ENCODE peak calls at places on chromosomes 1 and 21, in six cellular contexts. I is AG09309, V is fibroblast of the aortic adventitia, K is brain microvascular endothelial cell, W is esophagus muscularis mucosa, D is thoracic aorta. C is an unnamed sample.

GRCh38 chr1:151723726-151724370 is 2.5 kb downstream of the RIIAD1 start:
- DNase-seq in I (no peak), V (no peak), K (no peak), W (no peak), D (no peak), C (no peak)

GRCh38 chr1:22503721-22504410 is 52.2 kb downstream of the ZBTB40 start:
- DNase-seq in I (peak; percentile 33), V (peak; percentile 27), K (no peak), W (no peak), D (no peak), C (no peak)

GRCh38 chr1:166947398-166948043 is 27.8 kb downstream of the ILDR2 start:
- DNase-seq in I (no peak), V (peak; percentile 35), K (peak; percentile 64), W (no peak), D (peak; percentile 7), C (peak; percentile 84)

GRCh38 chr1:66250075-66250474 is 283.9 kb upstream of the SGIP1 start:
- DNase-seq in I (no peak), V (no peak), K (no peak), W (no peak), D (no peak), C (no peak)

GRCh38 chr1:37902983-37903382 is 43.6 kb upstream of the MTF1 start:
- DNase-seq in I (no peak), V (no peak), K (no peak), W (no peak), D (no peak), C (no peak)

GRCh38 chr1:110155878-110156522 is 5.7 kb downstream of the SLC6A17 start:
- DNase-seq in I (no peak), V (peak; percentile 70), K (peak; percentile 64), W (no peak), D (no peak), C (peak; percentile 85)

GRCh38 chr1:236303675-236304074 is 21.9 kb upstream of the ERO1B start:
- DNase-seq in I (no peak), V (no peak), K (no peak), W (no peak), D (no peak), C (no peak)

GRCh38 chr1:112618114-112618720 is 724 bp downstream of the ST7L start:
- DNase-seq in I (no peak), V (peak; percentile 39), K (peak; percentile 34), W (no peak), D (no peak), C (no peak)

GRCh38 chr1:37951783-37952624 is 5.2 kb upstream of the INPP5B start:
- DNase-seq in I (no peak), V (no peak), K (no peak), W (no peak), D (no peak), C (no peak)

GRCh38 chr1:192170196-192170984 is 12.1 kb downstream of the RGS18 start:
- DNase-seq in I (no peak), V (no peak), K (no peak), W (no peak), D (no peak), C (no peak)

GRCh38 chr1:80893140-80893539 is 907.6 kb upstream of the ADGRL2 start:
- DNase-seq in I (no peak), V (peak; percentile 4), K (no peak), W (no peak), D (no peak), C (no peak)

GRCh38 chr1:114355240-114355639 is 155.8 kb downstream of the TRIM33 start:
- DNase-seq in I (no peak), V (no peak), K (no peak), W (no peak), D (no peak), C (no peak)

GRCh38 chr1:58975888-58976287 is 192.0 kb upstream of the JUN start:
- DNase-seq in I (no peak), V (no peak), K (no peak), W (no peak), D (no peak), C (no peak)

GRCh38 chr21:29947119-29947518 is 7.3 kb upstream of the GRIK1 start:
- DNase-seq in I (no peak), V (no peak), K (no peak), W (no peak), D (no peak), C (no peak)

GRCh38 chr1:29362764-29363163 is 126.4 kb downstream of the PTPRU start:
- DNase-seq in I (no peak), V (no peak), K (no peak), W (no peak), D (no peak), C (no peak)

GRCh38 chr1:76239470-76239918 is 164.9 kb downstream of the ST6GALNAC3 start:
- DNase-seq in I (no peak), V (no peak), K (no peak), W (no peak), D (no peak), C (no peak)

GRCh38 chr1:84117868-84118267 is 26.2 kb upstream of the PRKACB start:
- DNase-seq in I (peak; percentile 46), V (peak; percentile 78), K (peak; percentile 15), W (no peak), D (no peak), C (no peak)

GRCh38 chr1:5847013-5847654 is 145.1 kb downstream of the NPHP4 start:
- DNase-seq in I (no peak), V (peak; percentile 8), K (peak; percentile 7), W (no peak), D (no peak), C (no peak)

GRCh38 chr1:207822124-207822601 is 70.3 kb downstream of the CD46 start:
- DNase-seq in I (no peak), V (no peak), K (no peak), W (no peak), D (no peak), C (no peak)

GRCh38 chr1:185694081-185694480 is 40.1 kb upstream of the HMCN1 start:
- DNase-seq in I (no peak), V (no peak), K (peak; percentile 9), W (no peak), D (no peak), C (no peak)

GRCh38 chr1:2529776-2530500 is at the start of gene HES5:
- DNase-seq in I (no peak), V (no peak), K (no peak), W (no peak), D (no peak), C (no peak)

GRCh38 chr1:219876798-219877209 is 51.6 kb downstream of the SLC30A10 start:
- DNase-seq in I (no peak), V (peak; percentile 37), K (no peak), W (no peak), D (no peak), C (no peak)

GRCh38 chr1:58929667-58930325 is 145.9 kb upstream of the JUN start:
- DNase-seq in I (no peak), V (no peak), K (no peak), W (peak; percentile 57), D (no peak), C (no peak)

GRCh38 chr1:115211071-115211745 is 121.9 kb upstream of the TSPAN2 start:
- DNase-seq in I (no peak), V (peak; percentile 71), K (no peak), W (peak; percentile 60), D (no peak), C (no peak)

GRCh38 chr1:59128784-59129227 is 168.1 kb upstream of the FGGY start:
- DNase-seq in I (peak; percentile 40), V (peak; percentile 88), K (peak; percentile 33), W (peak; percentile 31), D (no peak), C (no peak)

GRCh38 chr1:6450005-6450450 is 15.9 kb downstream of the TNFRSF25 start:
- DNase-seq in I (no peak), V (no peak), K (no peak), W (no peak), D (no peak), C (no peak)

GRCh38 chr21:46431884-46432488 is 26.7 kb upstream of the DIP2A start:
- DNase-seq in I (no peak), V (no peak), K (no peak), W (no peak), D (no peak), C (no peak)

GRCh38 chr1:53766194-53766748 is 27.3 kb upstream of the GLIS1 start:
- DNase-seq in I (no peak), V (no peak), K (no peak), W (no peak), D (no peak), C (no peak)

GRCh38 chr1:162753001-162753658 is 37.4 kb upstream of the HSD17B7 start:
- DNase-seq in I (no peak), V (no peak), K (no peak), W (no peak), D (no peak), C (no peak)
- TF ChIP-seq CTCF in I (no peak), V (no peak), K (no peak), W (no peak), D (no peak), C (no peak)

DNA sequence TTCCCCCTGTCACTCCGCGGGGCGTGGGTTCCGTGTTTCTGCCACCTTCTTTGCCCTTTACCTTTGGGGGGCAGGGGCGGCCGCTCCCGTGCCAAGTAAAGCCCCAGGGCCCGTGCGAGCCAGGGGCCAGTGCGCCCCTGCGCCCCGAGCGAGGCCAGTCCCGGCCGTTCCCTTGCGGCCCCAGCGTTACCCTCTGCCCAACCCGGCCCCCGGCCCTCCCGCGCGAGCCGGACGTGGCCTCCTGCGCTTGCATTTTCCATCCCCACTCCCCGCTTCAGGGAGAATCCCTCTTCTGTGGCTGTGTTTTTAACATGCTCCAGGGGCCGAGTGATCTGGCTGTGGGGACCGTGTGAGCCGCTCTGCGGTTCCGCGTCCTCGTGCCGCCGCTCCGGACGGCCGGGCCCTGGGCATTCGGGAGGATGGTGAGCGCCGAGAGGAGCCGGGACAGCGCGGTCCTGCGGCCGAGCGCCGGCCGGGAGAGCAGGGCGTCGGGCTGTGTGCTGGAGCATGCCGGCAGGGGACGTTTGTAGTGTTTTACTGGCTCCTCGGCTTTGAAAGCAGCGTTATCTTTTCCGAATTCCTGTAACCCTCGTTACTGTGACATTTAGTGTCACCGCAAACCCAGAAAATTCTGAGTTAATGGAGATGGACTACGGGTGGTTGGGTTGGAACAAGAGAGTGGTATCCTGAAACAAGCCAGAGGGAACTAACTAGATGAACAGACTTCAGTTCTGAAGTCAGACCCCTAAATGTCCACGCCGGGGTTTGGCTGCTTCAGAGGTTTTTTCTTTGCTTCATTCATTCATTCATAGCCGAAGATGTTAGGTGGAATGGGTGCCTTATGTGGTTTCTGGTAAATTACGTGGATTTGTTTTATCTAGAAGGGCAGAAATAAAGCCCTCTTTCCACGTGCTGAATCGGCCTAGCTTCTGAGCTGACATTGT is 1.1 kb downstream of the GALNT2 start:
- DNase-seq in I (no peak), V (no peak), K (no peak), W (no peak), D (no peak), C (no peak)
- TF ChIP-seq CTCF in I (peak; percentile 13), V (peak; percentile 35), K (no peak), W (peak; percentile 6), D (peak; percentile 12), C (no peak)

DNA sequence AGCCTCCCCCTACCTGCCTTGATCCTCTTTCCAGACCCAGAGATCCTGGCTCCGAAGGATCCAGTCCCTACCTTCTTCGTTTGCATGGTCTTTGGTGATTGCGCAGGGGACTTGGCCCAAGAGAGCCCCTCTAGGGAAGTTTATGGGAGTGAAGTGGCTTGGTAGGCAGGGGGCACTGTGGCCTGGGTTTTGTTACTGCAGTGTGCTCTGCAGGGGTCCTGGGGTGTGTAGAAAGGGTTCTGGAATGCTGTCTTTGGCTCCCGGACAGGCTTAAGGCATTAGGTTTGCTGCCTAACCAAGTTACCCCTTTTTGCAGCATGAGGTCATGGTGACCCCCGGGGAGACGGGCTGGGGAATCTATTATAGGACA is 3.8 kb downstream of the ATP8B2 start:
- DNase-seq in I (no peak), V (peak; percentile 27), K (peak; percentile 49), W (no peak), D (no peak), C (no peak)
- TF ChIP-seq CTCF in I (peak; percentile 48), V (peak; percentile 25), K (peak; percentile 65), W (peak; percentile 31), D (no peak), C (peak; percentile 47)

GRCh38 chr1:231295938-231296337 is 41.7 kb downstream of the EXOC8 start:
- DNase-seq in I (no peak), V (no peak), K (no peak), W (no peak), D (no peak), C (no peak)
- TF ChIP-seq CTCF in I (no peak), V (no peak), K (no peak), W (no peak), D (no peak), C (no peak)

C was measured in type B pancreatic cell.